ENCODE peak calls at places on chromosomes 1 and 21, in four cellular contexts. A is kidney; L is stimulated activated CD4-positive, alpha-beta T cell treated with anti-CD3 and anti-CD28 coated beads, TNF-alpha, amount 100 ng/mL, for 24 hours; P is T1000. K is an unnamed sample.

GRCh38 chr1:36894824-36895223 is 139.5 kb downstream of the GRIK3 start:
- DNase-seq in L (no peak), P (no peak), A (no peak), K (no peak)

GRCh38 chr21:41684381-41685245 is 82.2 kb downstream of the RIPK4 start:
- DNase-seq in L (no peak), P (peak), A (no peak), K (no peak)

GRCh38 chr1:4048076-4048475 is 148.0 kb upstream of the C1orf174 start:
- DNase-seq in L (no peak), P (no peak), A (no peak), K (no peak)

GRCh38 chr1:56920551-56920950 is 45.3 kb downstream of the C8B start:
- DNase-seq in L (no peak), A (no peak), P (no peak), K (no peak)

GRCh38 chr1:110337704-110338199 is 1.4 kb upstream of the RBM15 start:
- DNase-seq in P (no peak), L (no peak), A (peak), K (peak)

GRCh38 chr1:60809204-60809985 is 273.0 kb upstream of the NFIA start:
- DNase-seq in L (no peak), P (no peak), A (no peak), K (no peak)

GRCh38 chr21:42646836-42647235 is 6.6 kb upstream of the PDE9A start:
- DNase-seq in P (no peak), L (no peak), A (peak), K (no peak)

GRCh38 chr21:35533893-35534292 is 484.8 kb upstream of the RUNX1 start:
- DNase-seq in L (no peak), A (no peak), P (no peak), K (no peak)

GRCh38 chr1:58619286-58620054 is 42.4 kb upstream of the TACSTD2 start:
- DNase-seq in L (no peak), P (no peak), A (no peak), K (no peak)

K was measured in activated T-helper 2 cell treated with anti-CD3 and anti-CD28 coated beads, Interferon-gamma antibody, Interleukin-2, Interleukin-4, amounts not matched to agents 10 μg/mL and 5 μg/mL and 100 μg/mL, durations not matched to agents 14 hours and 24 hours and 36 hours.